ENCODE peak calls at places on chromosome X, in six cellular contexts. Q, B, L, Y, R and S are unnamed samples.

GRCh38 chrX:47568656-47569295 is 7.8 kb downstream of the ARAF start:
- DNase-seq in B (no peak), L (no peak), Q (no peak), R (no peak), Y (no peak), S (peak)

GRCh38 chrX:119190736-119191282 is 45.3 kb upstream of the PGRMC1 start:
- DNase-seq in Y (no peak), Q (no peak), B (peak), R (peak), L (no peak), S (no peak)

GRCh38 chrX:133045986-133046385 is 50.9 kb downstream of the USP26 start:
- DNase-seq in Q (no peak), R (peak), L (no peak), Y (no peak), B (peak), S (no peak)

GRCh38 chrX:39903937-39904336 is 193.8 kb downstream of the BCOR start:
- DNase-seq in B (no peak), Y (peak), L (no peak), R (peak), Q (no peak), S (no peak)

GRCh38 chrX:150573702-150574101 is 5.3 kb downstream of the MTM1 start:
- DNase-seq in L (peak), Y (peak), R (no peak), B (no peak), Q (no peak), S (no peak)

GRCh38 chrX:150544222-150544787 is 24.1 kb upstream of the MTM1 start:
- DNase-seq in L (no peak), B (peak), R (no peak), Q (no peak), Y (no peak), S (no peak)

GRCh38 chrX:16160729-16161128 is 6.6 kb upstream of the MAGEB17 start:
- DNase-seq in Q (no peak), R (peak), Y (no peak), L (no peak), B (peak), S (peak)

GRCh38 chrX:17679261-17679660 is 58.0 kb upstream of the SCML1 start:
- DNase-seq in Q (no peak), L (no peak), R (no peak), Y (no peak), B (no peak), S (no peak)